ENCODE peak calls at places on chromosomes 5 and 9, in four cellular contexts. J is H9, N is mesendoderm, K is H1. V is an unnamed sample.

GRCh38 chr5:169762338-169763095 is 125.4 kb downstream of the DOCK2 start:
- DNase-seq in K (no peak), N (peak; percentile 49), J (no peak), V (peak; percentile 64)

GRCh38 chr5:10655041-10655685 is 91.3 kb downstream of the ANKRD33B start:
- DNase-seq in K (no peak), N (no peak), J (peak; percentile 20), V (no peak)

GRCh38 chr5:141680751-141681201 is 1.3 kb downstream of the ARAP3 start:
- DNase-seq in N (peak; percentile 98), J (peak; percentile 97), K (peak; percentile 88), V (peak; percentile 41)

GRCh38 chr9:69058101-69058500 is 22.5 kb downstream of the FXN start:
- DNase-seq in N (no peak), K (no peak), J (no peak), V (no peak)

GRCh38 chr9:136728080-136728547 is 14.6 kb downstream of the LCN10 start:
- DNase-seq in K (no peak), N (peak; percentile 88), J (peak; percentile 76), V (peak; percentile 85)

GRCh38 chr5:111261610-111262009 is 37.4 kb downstream of the CAMK4 start:
- DNase-seq in J (no peak), K (no peak), N (no peak), V (no peak)

GRCh38 chr9:3464033-3464638 is 61.7 kb downstream of the RFX3 start:
- DNase-seq in K (no peak), N (no peak), J (no peak), V (peak; percentile 27)

GRCh38 chr5:56900858-56901578 is 8.4 kb upstream of the SETD9 start:
- DNase-seq in J (no peak), N (peak; percentile 47), K (no peak), V (peak; percentile 38)

GRCh38 chr9:86328153-86328552 is 26.1 kb downstream of the TUT7 start:
- DNase-seq in J (peak; percentile 30), K (no peak), N (peak; percentile 19), V (no peak)

GRCh38 chr5:124524552-124525232 is 221.7 kb downstream of the ZNF608 start:
- DNase-seq in J (no peak), N (peak; percentile 21), K (no peak), V (no peak)

GRCh38 chr5:43422143-43422542 is 10.0 kb upstream of the CCL28 start:
- DNase-seq in J (no peak), N (peak; percentile 31), K (no peak), V (peak; percentile 12)

GRCh38 chr5:174188300-174188699 is 142.8 kb downstream of the NSG2 start:
- DNase-seq in J (no peak), K (no peak), N (peak; percentile 19), V (no peak)

GRCh38 chr5:105213078-105213477 is 1650.5 kb upstream of the NUDT12 start:
- DNase-seq in J (no peak), K (no peak), N (no peak), V (no peak)

GRCh38 chr5:83095973-83096539 is 18.7 kb downstream of the XRCC4 start:
- DNase-seq in J (no peak), K (no peak), N (peak; percentile 53), V (peak; percentile 88)

GRCh38 chr9:4228606-4229005 is 71.3 kb downstream of the GLIS3 start:
- DNase-seq in K (no peak), N (peak; percentile 10), J (no peak), V (peak; percentile 59)

GRCh38 chr9:137989999-137990715 is 112.6 kb downstream of the CACNA1B start:
- DNase-seq in N (no peak), K (no peak), J (no peak), V (no peak)

GRCh38 chr5:95731571-95732554 is 727 bp downstream of the RHOBTB3 start:
- DNase-seq in J (peak; percentile 65), K (no peak), N (peak; percentile 73), V (peak; percentile 34)

GRCh38 chr9:121282309-121283071 is 14.5 kb downstream of the GSN start:
- DNase-seq in K (no peak), J (no peak), N (no peak), V (peak; percentile 85)

GRCh38 chr9:126472446-126472845 is 141.3 kb upstream of the LMX1B start:
- DNase-seq in J (no peak), K (no peak), N (no peak), V (no peak)

GRCh38 chr9:135786146-135786690 is 84.2 kb downstream of the KCNT1 start:
- DNase-seq in N (no peak), K (no peak), J (no peak), V (no peak)

GRCh38 chr5:158058208-158058607 is 199.3 kb upstream of the CLINT1 start:
- DNase-seq in N (peak; percentile 65), J (no peak), K (no peak), V (no peak)

GRCh38 chr5:54254482-54255198 is 55.7 kb downstream of the ARL15 start:
- DNase-seq in J (no peak), N (peak; percentile 60), K (no peak), V (no peak)

GRCh38 chr5:65161655-65162054 is 320.1 kb downstream of the ADAMTS6 start:
- DNase-seq in J (no peak), N (no peak), K (no peak), V (no peak)

GRCh38 chr5:178790371-178790770 is 59.9 kb upstream of the ZNF354A start:
- DNase-seq in K (no peak), N (no peak), J (no peak), V (no peak)

GRCh38 chr5:172821340-172821985 is 12.6 kb upstream of the ERGIC1 start:
- DNase-seq in N (no peak), J (no peak), K (no peak), V (peak; percentile 68)

GRCh38 chr9:102205251-102205650 is 466.8 kb upstream of the GRIN3A start:
- DNase-seq in J (no peak), N (no peak), K (no peak), V (no peak)

GRCh38 chr9:102206432-102206831 is 468.0 kb upstream of the GRIN3A start:
- DNase-seq in J (no peak), N (no peak), K (no peak), V (no peak)
- H4K5ac ChIP-seq in J (no peak overlapping the region), N (no peak overlapping the region), K (no peak overlapping the region), V (no peak overlapping the region)

GRCh38 chr9:98907055-98907454 is 36.7 kb upstream of the COL15A1 start:
- DNase-seq in N (no peak), K (no peak), J (no peak), V (no peak)
- H3K27ac ChIP-seq in N (no peak overlapping the region), K (no peak overlapping the region), J (no peak overlapping the region), V (peak overlapping the region; percentile 53)

GRCh38 chr5:35838370-35839042 is 18.2 kb upstream of the IL7R start:
- DNase-seq in N (no peak), K (no peak), J (no peak), V (peak; percentile 23)

GRCh38 chr5:35832757-35833156 is 23.9 kb upstream of the IL7R start:
- DNase-seq in K (no peak), J (no peak), N (no peak), V (no peak)

GRCh38 chr5:35830587-35830986 is 26.1 kb upstream of the IL7R start:
- DNase-seq in N (no peak), J (no peak), K (no peak), V (no peak)

GRCh38 chr5:35835796-35836742 is 20.6 kb upstream of the IL7R start:
- DNase-seq in J (no peak), K (no peak), N (no peak), V (no peak)
- H4K5ac ChIP-seq in J (no peak overlapping the region), K (no peak overlapping the region), N (no peak overlapping the region), V (no peak overlapping the region)

GRCh38 chr9:123378028-123378427 is 22.0 kb downstream of the CRB2 start:
- DNase-seq in J (no peak), K (no peak), N (no peak), V (no peak)
- H3K27ac ChIP-seq in J (no peak overlapping the region), K (no peak overlapping the region), N (no peak overlapping the region), V (no peak overlapping the region)

GRCh38 chr5:8192840-8193239 is 323.9 kb downstream of the MTRR start:
- DNase-seq in J (no peak), K (no peak), N (no peak), V (no peak)
- H4K5ac ChIP-seq in J (no peak overlapping the region), K (no peak overlapping the region), N (no peak overlapping the region), V (no peak overlapping the region)

DNA sequence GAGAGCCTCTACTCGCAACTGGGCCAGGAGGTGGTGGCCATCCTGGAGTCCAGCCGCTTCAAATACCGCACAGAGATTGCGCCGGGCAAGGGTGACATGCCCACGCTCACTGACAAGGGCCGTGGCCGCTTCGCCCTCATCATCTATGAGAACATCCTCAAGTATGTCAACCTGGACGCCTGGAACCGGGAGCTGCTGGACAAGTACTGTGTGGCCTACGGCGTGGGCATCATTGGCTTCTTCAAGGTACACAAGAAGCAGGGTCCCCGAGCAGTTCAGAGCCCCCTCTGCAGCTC is 13.5 kb downstream of the NDST1 start:
- DNase-seq in J (no peak), K (no peak), N (no peak), V (no peak)
- H3K27ac ChIP-seq in J (no peak overlapping the region), K (no peak overlapping the region), N (no peak overlapping the region), V (no peak overlapping the region)

DNA sequence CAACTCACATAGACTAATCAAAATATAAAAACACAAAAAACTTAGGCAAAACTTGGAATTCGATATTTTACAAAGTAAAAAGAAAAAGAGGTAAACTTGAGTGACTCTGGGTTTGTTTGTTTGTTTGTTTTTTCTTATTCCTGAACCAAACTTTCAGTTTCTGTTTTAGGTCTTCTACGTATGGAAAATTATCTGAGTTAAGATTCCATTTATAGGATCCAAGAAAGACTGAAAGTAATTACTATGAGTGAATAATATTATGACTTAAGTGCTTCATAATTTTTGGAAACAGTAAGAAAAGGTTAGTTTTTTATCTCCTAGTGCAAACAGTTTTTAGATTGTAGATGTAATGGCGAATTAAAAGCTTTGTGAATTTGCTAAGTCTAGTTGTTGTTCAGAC is 13.2 kb downstream of the ST8SIA4 start:
- DNase-seq in N (no peak), K (no peak), J (no peak), V (no peak)
- H4K5ac ChIP-seq in N (no peak overlapping the region), K (no peak overlapping the region), J (no peak overlapping the region), V (no peak overlapping the region)

V was measured in IMR-90.